ENCODE peak calls at places on chromosomes 7 and 10, in four cellular contexts. Q is ovary, N is sigmoid colon, D is right lobe of liver. G is an unnamed sample. For H3K36me3, the result is how much of the 10 kb centered on the place peaks cover.

GRCh38 chr7:150723467-150723866 is 7.1 kb downstream of the GIMAP1 start:
- DNase-seq in Q (no peak), N (no peak), D (no peak), G (no peak)

GRCh38 chr10:48603421-48604038 is 1.3 kb downstream of the ARHGAP22 start:
- DNase-seq in N (peak), Q (no peak), D (peak), G (no peak)

GRCh38 chr7:92641921-92642511 is 51.8 kb upstream of the FAM133B start:
- DNase-seq in Q (no peak), N (no peak), D (no peak), G (no peak)

GRCh38 chr7:138781004-138781403 is 16.8 kb upstream of the TMEM213 start:
- DNase-seq in N (no peak), Q (no peak), D (no peak), G (no peak)

GRCh38 chr10:103592186-103593021 is 98.9 kb downstream of the NEURL1 start:
- DNase-seq in N (no peak), D (no peak), Q (no peak), G (no peak)

GRCh38 chr7:3589756-3590155 is 288.7 kb downstream of the SDK1 start:
- DNase-seq in N (no peak), Q (no peak), D (no peak), G (no peak)

GRCh38 chr7:65438593-65438992 is 64.9 kb downstream of the ZNF92 start:
- DNase-seq in N (no peak), Q (no peak), D (no peak), G (no peak)

GRCh38 chr10:43120948-43121290 is 17.3 kb upstream of the CSGALNACT2 start:
- DNase-seq in Q (no peak), N (no peak), D (peak), G (no peak)

GRCh38 chr7:101315336-101315735 is 6.3 kb downstream of the IFT22 start:
- DNase-seq in D (peak), N (no peak), Q (no peak), G (no peak)

GRCh38 chr10:26486985-26487850 is 49.1 kb downstream of the APBB1IP start:
- DNase-seq in Q (no peak), N (no peak), D (peak), G (peak)

GRCh38 chr7:80856769-80857168 is 62.1 kb downstream of the SEMA3C start:
- DNase-seq in Q (no peak), N (no peak), D (no peak), G (no peak)

GRCh38 chr10:27542324-27542723 is 38.2 kb downstream of the RAB18 start:
- DNase-seq in Q (no peak), N (no peak), D (no peak), G (no peak)

GRCh38 chr7:118863961-118864360 is 639.5 kb downstream of the ANKRD7 start:
- DNase-seq in Q (no peak), D (no peak), N (no peak), G (no peak)

GRCh38 chr10:77746313-77746712 is 108.7 kb upstream of the KCNMA1 start:
- DNase-seq in N (no peak), D (no peak), Q (no peak), G (no peak)

GRCh38 chr7:45593877-45594276 is 19.7 kb downstream of the ADCY1 start:
- DNase-seq in Q (no peak), N (no peak), D (no peak), G (no peak)

GRCh38 chr7:132228240-132228639 is 348.0 kb downstream of the PLXNA4 start:
- DNase-seq in Q (no peak), N (no peak), D (no peak), G (no peak)

GRCh38 chr10:132439025-132439388 is 42.0 kb downstream of the PWWP2B start:
- DNase-seq in Q (no peak), N (no peak), D (no peak), G (no peak)

GRCh38 chr10:131825150-131825907 is 75.5 kb upstream of the PPP2R2D start:
- DNase-seq in Q (no peak), N (peak), D (peak), G (peak)

GRCh38 chr10:25504838-25505237 is 330.0 kb downstream of the GPR158 start:
- DNase-seq in D (no peak), N (no peak), Q (no peak), G (no peak)

GRCh38 chr10:70722820-70723424 is 50.6 kb downstream of the ADAMTS14 start:
- DNase-seq in Q (no peak), D (no peak), N (no peak), G (no peak)

GRCh38 chr10:74799840-74800239 is 26.6 kb upstream of the KAT6B start:
- DNase-seq in D (no peak), N (no peak), Q (no peak), G (no peak)

GRCh38 chr7:132581431-132581830 is 5.2 kb upstream of the PLXNA4 start:
- DNase-seq in N (no peak), D (no peak), Q (no peak), G (no peak)

GRCh38 chr10:82813856-82814255 is 938.9 kb downstream of the NRG3 start:
- DNase-seq in Q (no peak), N (no peak), D (no peak), G (no peak)

GRCh38 chr7:28272461-28272877 is 91.9 kb upstream of the JAZF1 start:
- DNase-seq in Q (peak), N (peak), D (peak), G (peak)

GRCh38 chr10:59654007-59654406 is 55.6 kb downstream of the SLC16A9 start:
- DNase-seq in D (no peak), N (no peak), Q (no peak), G (no peak)

GRCh38 chr10:73229567-73229966 is 17.5 kb downstream of the DNAJC9 start:
- DNase-seq in N (no peak), D (no peak), Q (no peak), G (no peak)

GRCh38 chr10:73232887-73233286 is 14.2 kb downstream of the DNAJC9 start:
- DNase-seq in N (no peak), D (no peak), Q (no peak), G (no peak)

GRCh38 chr10:73238990-73239566 is 8.0 kb downstream of the DNAJC9 start:
- DNase-seq in N (no peak), Q (no peak), D (no peak), G (no peak)

GRCh38 chr10:73233883-73234282 is 13.2 kb downstream of the DNAJC9 start:
- DNase-seq in D (no peak), N (no peak), Q (no peak), G (no peak)

GRCh38 chr10:73234695-73235094 is 12.4 kb downstream of the DNAJC9 start:
- DNase-seq in D (no peak), Q (no peak), N (no peak), G (no peak)
- H3K36me3 ChIP-seq in D (under half), Q (under half), N (half or more), G (under half)

GRCh38 chr7:76300210-76300731 is 2.2 kb upstream of the HSPB1 start:
- DNase-seq in Q (no peak), D (no peak), N (no peak), G (no peak)
- H3K27ac ChIP-seq in Q (no peak), D (no peak), N (peak), G (peak)

GRCh38 chr7:57354679-57355338 is 95.2 kb upstream of the ZNF716 start:
- DNase-seq in N (no peak), D (peak), Q (no peak), G (no peak)
- TF ChIP-seq POLR2A in N (no peak), D (no peak), Q (no peak), G (no peak)

GRCh38 chr7:106893591-106893990 is 28.5 kb downstream of the PIK3CG start:
- DNase-seq in D (no peak), Q (no peak), N (no peak), G (no peak)
- H3K36me3 ChIP-seq in D (under half), Q (under half), N (under half), G (under half)

GRCh38 chr10:36448760-36449681 is 676.4 kb upstream of the ANKRD30A start:
- DNase-seq in Q (no peak), D (no peak), N (no peak), G (no peak)

GRCh38 chr10:36455481-36456119 is 669.8 kb upstream of the ANKRD30A start:
- DNase-seq in Q (no peak), N (no peak), D (no peak), G (no peak)

GRCh38 chr10:36450385-36450784 is 675.0 kb upstream of the ANKRD30A start:
- DNase-seq in D (no peak), N (peak), Q (no peak), G (no peak)

GRCh38 chr10:36452851-36453250 is 672.5 kb upstream of the ANKRD30A start:
- DNase-seq in N (no peak), D (no peak), Q (no peak), G (no peak)

GRCh38 chr10:36451391-36451790 is 674.0 kb upstream of the ANKRD30A start:
- DNase-seq in Q (no peak), D (no peak), N (no peak), G (no peak)
- H3K27ac ChIP-seq in Q (no peak), D (no peak), N (no peak), G (no peak)

G was measured in gastrocnemius medialis.